ENCODE peak calls at places on chromosomes 11 and 22, in five cellular contexts. G, H, C, R and X are unnamed samples.
A peak's percentile ranks its signal among the peaks of the same experiment; 100 is the strongest.

GRCh38 chr11:118842369-118842768 is 41.3 kb upstream of the CXCR5 start:
- DNase-seq in G (peak; percentile 63), H (no peak), C (no peak), R (no peak), X (no peak)

GRCh38 chr11:128599729-128600128 is 12.4 kb upstream of the ETS1 start:
- DNase-seq in G (peak; percentile 50), H (no peak), C (no peak), R (no peak), X (no peak)

GRCh38 chr11:16088774-16089173 is 267.6 kb downstream of the SOX6 start:
- DNase-seq in G (no peak), H (no peak), C (no peak), R (no peak), X (no peak)

GRCh38 chr22:40572976-40573375 is 63.5 kb downstream of the MRTFA start:
- DNase-seq in G (no peak), H (no peak), C (no peak), R (no peak), X (no peak)

GRCh38 chr11:113256431-113257227 is 57.8 kb upstream of the TTC12 start:
- DNase-seq in G (peak; percentile 13), H (no peak), C (no peak), R (peak; percentile 54), X (no peak)

GRCh38 chr11:67118059-67118766 is 850 bp upstream of the KDM2A start:
- DNase-seq in G (peak; percentile 17), H (no peak), C (peak; percentile 67), R (peak; percentile 36), X (peak; percentile 48)

GRCh38 chr11:45141631-45142030 is 4.8 kb upstream of the PRDM11 start:
- DNase-seq in G (no peak), H (no peak), C (peak; percentile 28), R (no peak), X (no peak)

GRCh38 chr22:34414467-34415440 is 494.5 kb upstream of the LARGE1 start:
- DNase-seq in G (peak; percentile 11), H (peak; percentile 68), C (peak; percentile 69), R (peak; percentile 12), X (no peak)

GRCh38 chr11:75344761-75345454 is 6.6 kb downstream of the ARRB1 start:
- DNase-seq in G (no peak), H (no peak), C (no peak), R (no peak), X (no peak)

GRCh38 chr11:127993788-127994187 is 593.6 kb downstream of the ETS1 start:
- DNase-seq in G (no peak), H (peak; percentile 7), C (no peak), R (no peak), X (no peak)

GRCh38 chr11:8613036-8613435 is 19.0 kb upstream of the STK33 start:
- DNase-seq in G (peak; percentile 18), H (no peak), C (no peak), R (no peak), X (no peak)

GRCh38 chr22:44191036-44191454 is 10.3 kb downstream of the PARVG start:
- DNase-seq in G (peak; percentile 37), H (no peak), C (no peak), R (no peak), X (no peak)

GRCh38 chr22:41780714-41781507 is 19.6 kb upstream of the CCDC134 start:
- DNase-seq in G (peak; percentile 50), H (no peak), C (peak; percentile 53), R (peak; percentile 61), X (peak; percentile 99)

GRCh38 chr22:44051961-44052360 is 27.9 kb downstream of the PARVB start:
- DNase-seq in G (no peak), H (no peak), C (no peak), R (no peak), X (no peak)

GRCh38 chr22:45226681-45227186 is 14.0 kb downstream of the KIAA0930 start:
- DNase-seq in G (peak; percentile 37), H (no peak), C (no peak), R (no peak), X (no peak)

GRCh38 chr22:27312567-27313507 is 488.7 kb downstream of the MN1 start:
- DNase-seq in G (no peak), H (no peak), C (no peak), R (no peak), X (no peak)

DNA sequence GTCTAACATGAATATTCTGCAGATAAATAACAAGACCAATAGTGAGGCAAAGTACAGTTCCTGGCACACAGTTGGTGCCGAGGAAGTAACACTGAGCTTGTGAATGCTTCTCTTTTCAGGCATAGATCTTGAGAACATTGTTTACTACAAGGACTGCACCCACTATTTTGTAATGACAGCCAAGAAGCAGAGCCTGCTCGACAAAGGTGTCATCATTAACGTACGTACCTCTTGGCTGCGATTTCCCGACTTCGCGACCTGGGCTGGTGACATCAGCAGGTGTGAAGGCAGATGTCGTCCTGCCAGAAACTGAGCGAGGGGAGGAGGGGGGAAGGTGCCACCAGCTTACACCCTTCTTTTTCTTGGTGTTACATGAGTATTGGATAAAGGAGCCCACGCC is 105.7 kb downstream of the MICAL2 start:
- DNase-seq in G (no peak), H (no peak), C (no peak), R (no peak), X (peak; percentile 67)
- H3K4me1 ChIP-seq in G (peaks cover 10% of the 10 kb centered on the region), H (no peaks in the 10 kb centered on the region), C (peaks cover 10% of the 10 kb centered on the region), R (peaks cover 49% of the 10 kb centered on the region), X (peaks cover 11% of the 10 kb centered on the region)

GRCh38 chr11:125624756-125625213 is at the start of gene CHEK1:
- DNase-seq in G (no peak), H (no peak), C (no peak), R (no peak), X (no peak)
- H3K4me3 ChIP-seq in G (peak within 1 kb of the TSS; percentile 74), H (peak within 1 kb of the TSS; percentile 91), C (peak within 1 kb of the TSS; percentile 72), R (peak within 1 kb of the TSS; percentile 78), X (peak within 1 kb of the TSS; percentile 77)

GRCh38 chr11:1623716-1624115 is 1.8 kb upstream of the KRTAP5-4 start:
- DNase-seq in G (no peak), H (no peak), C (no peak), R (no peak), X (no peak)
- H3K36me3 ChIP-seq in G (no peaks in the 10 kb centered on the region), H (no peaks in the 10 kb centered on the region), C (no peaks in the 10 kb centered on the region), R (no peaks in the 10 kb centered on the region), X (no peaks in the 10 kb centered on the region)

GRCh38 chr11:120035756-120036155 is 102.2 kb downstream of the TRIM29 start:
- DNase-seq in G (no peak), H (no peak), C (no peak), R (no peak), X (no peak)

GRCh38 chr11:120043323-120043945 is 94.5 kb downstream of the TRIM29 start:
- DNase-seq in G (no peak), H (no peak), C (no peak), R (no peak), X (no peak)

GRCh38 chr11:120039031-120039430 is 98.9 kb downstream of the TRIM29 start:
- DNase-seq in G (no peak), H (no peak), C (no peak), R (no peak), X (no peak)

GRCh38 chr11:120037111-120037510 is 100.8 kb downstream of the TRIM29 start:
- DNase-seq in G (no peak), H (no peak), C (no peak), R (no peak), X (no peak)

GRCh38 chr11:120040136-120040840 is 97.6 kb downstream of the TRIM29 start:
- DNase-seq in G (no peak), H (no peak), C (no peak), R (no peak), X (peak; percentile 19)
- H3K4me1 ChIP-seq in G (no peaks in the 10 kb centered on the region), H (no peaks in the 10 kb centered on the region), C (no peaks in the 10 kb centered on the region), R (no peaks in the 10 kb centered on the region), X (no peaks in the 10 kb centered on the region)